ENCODE peak calls at places on chromosomes 5 and 9, in seven cellular contexts. O is GM19239; J is lower lobe of right lung; E is activated T-cell treated with anti-CD3 and anti-CD28 coated beads, Interleukin-2, amount 50 U/mL, for 72 hours; V is cardiac septum; M is GM03348; X is kidney tubule cell. B is an unnamed sample.

GRCh38 chr5:179210478-179210877 is 134.8 kb downstream of the ADAMTS2 start:
- DNase-seq in X (no peak), J (no peak), O (no peak), E (no peak), V (no peak), M (no peak), B (peak; percentile 77)

GRCh38 chr5:181181650-181182565 is 23.1 kb downstream of the TRIM7 start:
- DNase-seq in V (peak; percentile 20), M (peak; percentile 69), J (peak; percentile 79), X (peak; percentile 85), E (peak; percentile 57), O (no peak), B (no peak)

GRCh38 chr5:177472460-177473441 is 683 bp downstream of the DBN1 start:
- DNase-seq in E (peak; percentile 89), V (no peak), O (peak; percentile 92), X (peak; percentile 53), M (peak; percentile 78), J (no peak), B (no peak)

GRCh38 chr5:43209060-43209459 is 17.0 kb downstream of the NIM1K start:
- DNase-seq in X (no peak), J (no peak), V (no peak), E (no peak), M (no peak), O (no peak), B (no peak)

GRCh38 chr9:15469406-15469805 is 41.4 kb downstream of the PSIP1 start:
- DNase-seq in O (no peak), J (no peak), E (no peak), M (no peak), V (no peak), X (no peak), B (no peak)

GRCh38 chr5:132776077-132776931 is 735 bp downstream of the SEPTIN8 start:
- DNase-seq in M (peak; percentile 62), O (peak; percentile 22), J (no peak), X (peak; percentile 67), V (peak; percentile 76), E (peak; percentile 4), B (peak; percentile 65)

GRCh38 chr5:39394946-39395345 is 29.8 kb downstream of the DAB2 start:
- DNase-seq in V (no peak), O (no peak), M (peak; percentile 57), J (no peak), X (peak; percentile 75), E (no peak), B (no peak)

GRCh38 chr5:101102506-101102905 is 199.4 kb upstream of the ST8SIA4 start:
- DNase-seq in V (no peak), E (no peak), J (no peak), O (no peak), M (no peak), X (peak; percentile 42), B (no peak)

GRCh38 chr9:22131817-22132216 is 122.7 kb upstream of the CDKN2B start:
- DNase-seq in M (no peak), V (no peak), E (no peak), X (no peak), J (no peak), O (no peak), B (no peak)

GRCh38 chr9:109441296-109441695 is 56.8 kb downstream of the PTPN3 start:
- DNase-seq in X (peak; percentile 23), J (no peak), O (no peak), M (no peak), V (no peak), E (no peak), B (no peak)

GRCh38 chr5:115816226-115817042 is at the start of gene CDO1:
- DNase-seq in J (peak; percentile 48), O (no peak), X (peak; percentile 32), E (peak; percentile 55), V (peak; percentile 76), M (peak; percentile 65), B (peak; percentile 78)

GRCh38 chr9:31588010-31588409 is 796.4 kb upstream of the ACO1 start:
- DNase-seq in M (no peak), O (no peak), V (no peak), J (no peak), X (no peak), E (no peak), B (no peak)

GRCh38 chr5:116970318-116970717 is 395.7 kb upstream of the SEMA6A start:
- DNase-seq in J (no peak), E (no peak), X (peak; percentile 20), V (no peak), M (no peak), O (no peak), B (no peak)

GRCh38 chr9:6822696-6823095 is 64.9 kb downstream of the KDM4C start:
- DNase-seq in J (no peak), M (no peak), O (no peak), E (no peak), V (no peak), X (no peak), B (no peak)

GRCh38 chr5:107352576-107352975 is 318.2 kb downstream of the EFNA5 start:
- DNase-seq in E (no peak), J (no peak), O (no peak), X (no peak), V (no peak), M (no peak), B (no peak)

GRCh38 chr5:78795757-78796156 is 147.2 kb upstream of the LHFPL2 start:
- DNase-seq in O (no peak), X (peak; percentile 87), M (peak; percentile 54), E (no peak), J (no peak), V (no peak), B (no peak)

GRCh38 chr5:88646866-88647265 is 236.1 kb downstream of the MEF2C start:
- DNase-seq in O (no peak), X (no peak), M (no peak), E (no peak), J (no peak), V (no peak), B (no peak)

B was measured in chondrocyte.